ENCODE peak calls at places on chromosome 2, in seven cellular contexts. One of them, this sample, is unnamed.

GRCh38 chr2:149725234-149725633 is 137.7 kb upstream of the MMADHC start:
- DNase-seq in GM12878: no peak
- DNase-seq in sigmoid colon: no peak
- DNase-seq in NB4: no peak
- DNase-seq in body of pancreas: no peak
- DNase-seq in lower leg skin: no peak
- DNase-seq in HCT116: no peak
- DNase-seq in this sample: no peak

GRCh38 chr2:108612514-108613183 is 78.4 kb downstream of the LIMS1 start:
- DNase-seq in GM12878: peak
- DNase-seq in sigmoid colon: no peak
- DNase-seq in NB4: no peak
- DNase-seq in body of pancreas: no peak
- DNase-seq in lower leg skin: no peak
- DNase-seq in HCT116: no peak
- DNase-seq in this sample: no peak

GRCh38 chr2:128442891-128443302 is 124.2 kb upstream of the HS6ST1 start:
- DNase-seq in GM12878: no peak
- DNase-seq in sigmoid colon: peak
- DNase-seq in NB4: peak
- DNase-seq in body of pancreas: peak
- DNase-seq in lower leg skin: peak
- DNase-seq in HCT116: no peak
- DNase-seq in this sample: peak

GRCh38 chr2:238898534-238899281 is 50.8 kb downstream of the TWIST2 start:
- DNase-seq in GM12878: no peak
- DNase-seq in sigmoid colon: peak
- DNase-seq in NB4: no peak
- DNase-seq in body of pancreas: no peak
- DNase-seq in lower leg skin: no peak
- DNase-seq in HCT116: no peak
- DNase-seq in this sample: no peak

GRCh38 chr2:237412646-237413292 is 1.2 kb downstream of the COL6A3 start:
- DNase-seq in GM12878: no peak
- DNase-seq in sigmoid colon: peak
- DNase-seq in NB4: no peak
- DNase-seq in body of pancreas: no peak
- DNase-seq in lower leg skin: no peak
- DNase-seq in HCT116: no peak
- DNase-seq in this sample: peak

GRCh38 chr2:3076848-3077735 is 300.5 kb downstream of the EIPR1 start:
- DNase-seq in GM12878: no peak
- DNase-seq in sigmoid colon: no peak
- DNase-seq in NB4: no peak
- DNase-seq in body of pancreas: no peak
- DNase-seq in lower leg skin: no peak
- DNase-seq in HCT116: no peak
- DNase-seq in this sample: no peak

GRCh38 chr2:215848146-215848545 is 165.2 kb downstream of the MREG start:
- DNase-seq in GM12878: no peak
- DNase-seq in sigmoid colon: no peak
- DNase-seq in NB4: no peak
- DNase-seq in body of pancreas: no peak
- DNase-seq in lower leg skin: no peak
- DNase-seq in HCT116: no peak
- DNase-seq in this sample: no peak

GRCh38 chr2:5387421-5387820 is 304.8 kb upstream of the SOX11 start:
- DNase-seq in GM12878: no peak
- DNase-seq in sigmoid colon: no peak
- DNase-seq in NB4: no peak
- DNase-seq in body of pancreas: no peak
- DNase-seq in lower leg skin: no peak
- DNase-seq in HCT116: no peak
- DNase-seq in this sample: no peak

GRCh38 chr2:205461678-205462665 is 220.3 kb upstream of the NRP2 start:
- DNase-seq in GM12878: no peak
- DNase-seq in sigmoid colon: no peak
- DNase-seq in NB4: no peak
- DNase-seq in body of pancreas: no peak
- DNase-seq in lower leg skin: no peak
- DNase-seq in HCT116: no peak
- DNase-seq in this sample: no peak

GRCh38 chr2:28296243-28296642 is 96.4 kb upstream of the FOSL2 start:
- DNase-seq in GM12878: no peak
- DNase-seq in sigmoid colon: no peak
- DNase-seq in NB4: no peak
- DNase-seq in body of pancreas: no peak
- DNase-seq in lower leg skin: no peak
- DNase-seq in HCT116: peak
- DNase-seq in this sample: no peak

GRCh38 chr2:100529176-100529575 is 33.6 kb upstream of the PDCL3 start:
- DNase-seq in GM12878: no peak
- DNase-seq in sigmoid colon: no peak
- DNase-seq in NB4: no peak
- DNase-seq in body of pancreas: no peak
- DNase-seq in lower leg skin: no peak
- DNase-seq in HCT116: no peak
- DNase-seq in this sample: no peak

GRCh38 chr2:88831792-88832248 is 140.3 kb downstream of the RPIA start:
- DNase-seq in GM12878: no peak
- DNase-seq in sigmoid colon: no peak
- DNase-seq in NB4: peak
- DNase-seq in body of pancreas: peak
- DNase-seq in lower leg skin: no peak
- DNase-seq in HCT116: peak
- DNase-seq in this sample: no peak

GRCh38 chr2:74587664-74588277 is 33.3 kb downstream of the DOK1 start:
- DNase-seq in GM12878: no peak
- DNase-seq in sigmoid colon: peak
- DNase-seq in NB4: peak
- DNase-seq in body of pancreas: peak
- DNase-seq in lower leg skin: peak
- DNase-seq in HCT116: peak
- DNase-seq in this sample: peak

GRCh38 chr2:215367647-215368492 is 56.0 kb downstream of the ATIC start:
- DNase-seq in GM12878: no peak
- DNase-seq in sigmoid colon: no peak
- DNase-seq in NB4: no peak
- DNase-seq in body of pancreas: no peak
- DNase-seq in lower leg skin: no peak
- DNase-seq in HCT116: no peak
- DNase-seq in this sample: no peak

GRCh38 chr2:127398239-127398590 is 10.4 kb upstream of the MAP3K2 start:
- DNase-seq in GM12878: no peak
- DNase-seq in sigmoid colon: peak
- DNase-seq in NB4: peak
- DNase-seq in body of pancreas: peak
- DNase-seq in lower leg skin: peak
- DNase-seq in HCT116: peak
- DNase-seq in this sample: peak

GRCh38 chr2:237497009-237497819 is 10.2 kb downstream of the MLPH start:
- DNase-seq in GM12878: no peak
- DNase-seq in sigmoid colon: no peak
- DNase-seq in NB4: no peak
- DNase-seq in body of pancreas: peak
- DNase-seq in lower leg skin: no peak
- DNase-seq in HCT116: no peak
- DNase-seq in this sample: no peak

GRCh38 chr2:172734711-172735645 is 667 bp upstream of the RAPGEF4 start:
- DNase-seq in GM12878: no peak
- DNase-seq in sigmoid colon: no peak
- DNase-seq in NB4: no peak
- DNase-seq in body of pancreas: peak
- DNase-seq in lower leg skin: no peak
- DNase-seq in HCT116: no peak
- DNase-seq in this sample: no peak

GRCh38 chr2:85956647-85957039 is 67.9 kb upstream of the ST3GAL5 start:
- DNase-seq in GM12878: no peak
- DNase-seq in sigmoid colon: no peak
- DNase-seq in NB4: no peak
- DNase-seq in body of pancreas: no peak
- DNase-seq in lower leg skin: no peak
- DNase-seq in HCT116: no peak
- DNase-seq in this sample: no peak

GRCh38 chr2:230660294-230661060 is 52.2 kb upstream of the CAB39 start:
- DNase-seq in GM12878: peak
- DNase-seq in sigmoid colon: peak
- DNase-seq in NB4: peak
- DNase-seq in body of pancreas: peak
- DNase-seq in lower leg skin: peak
- DNase-seq in HCT116: no peak
- DNase-seq in this sample: no peak

GRCh38 chr2:102514061-102514785 is 41.2 kb downstream of the SLC9A4 start:
- DNase-seq in GM12878: no peak
- DNase-seq in sigmoid colon: no peak
- DNase-seq in NB4: peak
- DNase-seq in body of pancreas: no peak
- DNase-seq in lower leg skin: peak
- DNase-seq in HCT116: peak
- DNase-seq in this sample: no peak

GRCh38 chr2:203580846-203581245 is 45.7 kb upstream of the RAPH1 start:
- DNase-seq in GM12878: no peak
- DNase-seq in sigmoid colon: no peak
- DNase-seq in NB4: no peak
- DNase-seq in body of pancreas: peak
- DNase-seq in lower leg skin: peak
- DNase-seq in HCT116: no peak
- DNase-seq in this sample: no peak

GRCh38 chr2:84129018-84129417 is 330.1 kb downstream of the SUCLG1 start:
- DNase-seq in GM12878: no peak
- DNase-seq in sigmoid colon: no peak
- DNase-seq in NB4: no peak
- DNase-seq in body of pancreas: no peak
- DNase-seq in lower leg skin: no peak
- DNase-seq in HCT116: no peak
- DNase-seq in this sample: no peak

GRCh38 chr2:174013310-174013751 is 48.2 kb upstream of the SP3 start:
- DNase-seq in GM12878: no peak
- DNase-seq in sigmoid colon: peak
- DNase-seq in NB4: peak
- DNase-seq in body of pancreas: peak
- DNase-seq in lower leg skin: peak
- DNase-seq in HCT116: no peak
- DNase-seq in this sample: peak

GRCh38 chr2:70767699-70768584 is at the start of gene ADD2:
- DNase-seq in GM12878: no peak
- DNase-seq in sigmoid colon: no peak
- DNase-seq in NB4: peak
- DNase-seq in body of pancreas: peak
- DNase-seq in lower leg skin: no peak
- DNase-seq in HCT116: no peak
- DNase-seq in this sample: no peak

GRCh38 chr2:160492401-160493226 is 993 bp downstream of the RBMS1 start:
- DNase-seq in GM12878: no peak
- DNase-seq in sigmoid colon: peak
- DNase-seq in NB4: peak
- DNase-seq in body of pancreas: peak
- DNase-seq in lower leg skin: peak
- DNase-seq in HCT116: peak
- DNase-seq in this sample: peak

GRCh38 chr2:74391209-74391579 is 11.1 kb upstream of the DCTN1 start:
- DNase-seq in GM12878: no peak
- DNase-seq in sigmoid colon: no peak
- DNase-seq in NB4: no peak
- DNase-seq in body of pancreas: no peak
- DNase-seq in lower leg skin: no peak
- DNase-seq in HCT116: no peak
- DNase-seq in this sample: no peak

GRCh38 chr2:170505631-170506270 is 209.4 kb upstream of the SP5 start:
- DNase-seq in GM12878: no peak
- DNase-seq in sigmoid colon: peak
- DNase-seq in NB4: no peak
- DNase-seq in body of pancreas: peak
- DNase-seq in lower leg skin: peak
- DNase-seq in HCT116: no peak
- DNase-seq in this sample: peak

GRCh38 chr2:241270531-241270930 is 44.9 kb downstream of the HDLBP start:
- DNase-seq in GM12878: no peak
- DNase-seq in sigmoid colon: no peak
- DNase-seq in NB4: no peak
- DNase-seq in body of pancreas: no peak
- DNase-seq in lower leg skin: no peak
- DNase-seq in HCT116: no peak
- DNase-seq in this sample: no peak
- H3K4me3 ChIP-seq in GM12878: peak
- H3K4me3 ChIP-seq in sigmoid colon: peak
- H3K4me3 ChIP-seq in NB4: no peak
- H3K4me3 ChIP-seq in body of pancreas: no peak
- H3K4me3 ChIP-seq in lower leg skin: no peak
- H3K4me3 ChIP-seq in HCT116: no peak
- H3K4me3 ChIP-seq in this sample: no peak

DNA sequence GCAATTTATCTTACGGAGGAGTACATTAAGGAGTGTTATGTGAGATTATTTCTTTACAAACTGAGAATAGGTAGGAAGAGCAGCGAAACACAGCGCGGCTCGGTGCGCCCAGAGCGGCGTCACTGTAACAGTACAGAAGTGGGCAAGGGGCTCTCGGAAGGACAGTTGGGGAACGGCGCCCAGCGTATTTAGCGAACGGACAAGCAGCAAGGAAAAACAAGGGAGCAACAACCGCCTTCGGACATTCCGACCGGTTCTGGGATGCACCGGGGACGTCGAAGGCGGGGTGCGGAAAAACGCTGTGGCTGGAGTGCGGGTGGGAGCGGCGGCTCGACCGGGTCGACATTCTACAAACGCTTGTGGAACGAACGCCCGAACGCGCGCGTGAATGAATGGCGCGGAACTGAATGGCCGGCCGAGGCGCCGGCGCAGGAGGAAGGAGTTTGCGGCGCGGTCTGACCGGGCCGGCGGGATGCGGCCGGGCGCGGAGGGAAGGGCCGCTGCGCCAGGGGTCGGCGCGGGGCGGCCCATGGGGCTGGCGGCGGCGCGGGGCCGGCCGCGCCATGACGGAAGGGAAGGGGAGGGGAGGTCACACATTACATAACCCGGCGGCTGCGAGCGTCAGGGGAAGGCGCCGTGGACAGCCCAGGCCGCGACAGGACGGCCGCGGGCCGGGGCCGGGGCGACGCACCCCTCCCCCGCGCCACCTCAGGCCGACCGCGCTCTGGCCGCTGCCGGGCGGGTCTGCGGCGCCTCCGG is 639 bp downstream of the REV1 start:
- DNase-seq in GM12878: no peak
- DNase-seq in sigmoid colon: peak
- DNase-seq in NB4: peak
- DNase-seq in body of pancreas: peak
- DNase-seq in lower leg skin: peak
- DNase-seq in HCT116: no peak
- DNase-seq in this sample: peak
- TF ChIP-seq POLR2A in GM12878: no peak
- TF ChIP-seq POLR2A in sigmoid colon: no peak
- TF ChIP-seq POLR2A in NB4: no peak
- TF ChIP-seq POLR2A in body of pancreas: no peak
- TF ChIP-seq POLR2A in lower leg skin: no peak
- TF ChIP-seq POLR2A in HCT116: no peak
- TF ChIP-seq POLR2A in this sample: no peak

GRCh38 chr2:37852585-37853014 is 72.5 kb upstream of the RMDN2 start:
- DNase-seq in GM12878: no peak
- DNase-seq in sigmoid colon: no peak
- DNase-seq in NB4: no peak
- DNase-seq in body of pancreas: no peak
- DNase-seq in lower leg skin: no peak
- DNase-seq in HCT116: no peak
- DNase-seq in this sample: no peak
- H3K4me3 ChIP-seq in GM12878: no peak
- H3K4me3 ChIP-seq in sigmoid colon: no peak
- H3K4me3 ChIP-seq in NB4: no peak
- H3K4me3 ChIP-seq in body of pancreas: no peak
- H3K4me3 ChIP-seq in lower leg skin: no peak
- H3K4me3 ChIP-seq in HCT116: no peak
- H3K4me3 ChIP-seq in this sample: no peak

GRCh38 chr2:190999949-191000665 is 13.9 kb downstream of the STAT1 start:
- DNase-seq in GM12878: no peak
- DNase-seq in sigmoid colon: no peak
- DNase-seq in NB4: no peak
- DNase-seq in body of pancreas: no peak
- DNase-seq in lower leg skin: no peak
- DNase-seq in HCT116: no peak
- DNase-seq in this sample: no peak
- TF ChIP-seq POLR2A in GM12878: peak
- TF ChIP-seq POLR2A in sigmoid colon: no peak
- TF ChIP-seq POLR2A in NB4: no peak
- TF ChIP-seq POLR2A in body of pancreas: no peak
- TF ChIP-seq POLR2A in lower leg skin: no peak
- TF ChIP-seq POLR2A in HCT116: no peak
- TF ChIP-seq POLR2A in this sample: no peak